ENCODE peak calls at places on chromosomes 5 and 9, in eight cellular contexts. N is A549; R is right atrium auricular region; U is BJ; W is AG09309; G is GM23338; X is CD8-positive, alpha-beta T cell; K is mammary epithelial cell. P is an unnamed sample.

GRCh38 chr9:104906441-104907277 is 21.3 kb downstream of the ABCA1 start:
- DNase-seq in N (no peak), R (peak), U (no peak), W (peak), G (no peak), X (no peak), K (peak), P (no peak)

GRCh38 chr5:149618581-149619248 is 37.4 kb downstream of the ARHGEF37 start:
- DNase-seq in N (peak), R (no peak), U (peak), W (no peak), G (peak), X (no peak), K (peak), P (no peak)

GRCh38 chr9:112124156-112124555 is 50.9 kb downstream of the SUSD1 start:
- DNase-seq in N (no peak), R (no peak), U (no peak), W (no peak), G (no peak), X (no peak), K (no peak), P (no peak)

GRCh38 chr9:111937781-111938426 is 41.3 kb downstream of the UGCG start:
- DNase-seq in N (no peak), R (no peak), U (no peak), W (no peak), G (no peak), X (peak), K (peak), P (no peak)

GRCh38 chr5:173554989-173555705 is 61.3 kb downstream of the BOD1 start:
- DNase-seq in N (no peak), R (no peak), U (no peak), W (no peak), G (no peak), X (no peak), K (no peak), P (no peak)

GRCh38 chr9:120832766-120833165 is 10.0 kb downstream of the PSMD5 start:
- DNase-seq in N (no peak), R (no peak), U (no peak), W (no peak), G (no peak), X (no peak), K (no peak), P (no peak)

GRCh38 chr5:139633295-139634027 is 14.7 kb upstream of the CXXC5 start:
- DNase-seq in N (peak), R (peak), U (no peak), W (no peak), G (peak), X (peak), K (peak), P (no peak)

GRCh38 chr5:167696558-167697314 is 594.7 kb upstream of the WWC1 start:
- DNase-seq in N (no peak), R (no peak), U (no peak), W (no peak), G (peak), X (no peak), K (no peak), P (no peak)

GRCh38 chr5:150540615-150541396 is 32.9 kb downstream of the NDST1 start:
- DNase-seq in N (no peak), R (peak), U (peak), W (peak), G (no peak), X (no peak), K (peak), P (peak)

GRCh38 chr9:30478684-30479083 is 1905.8 kb upstream of the ACO1 start:
- DNase-seq in N (no peak), R (no peak), U (no peak), W (no peak), G (no peak), X (no peak), K (no peak), P (no peak)

GRCh38 chr9:122228906-122229837 is at the start of gene LHX6:
- DNase-seq in N (no peak), R (peak), U (no peak), W (no peak), G (peak), X (no peak), K (peak), P (no peak)

GRCh38 chr5:155926011-155926410 is 401.0 kb upstream of the SGCD start:
- DNase-seq in N (no peak), R (no peak), U (no peak), W (no peak), G (no peak), X (no peak), K (no peak), P (peak)

GRCh38 chr5:92849798-92850197 is 731.2 kb downstream of the NR2F1-AS1 start:
- DNase-seq in N (no peak), R (no peak), U (no peak), W (no peak), G (no peak), X (no peak), K (no peak), P (no peak)

GRCh38 chr5:1885476-1885755 is 2.7 kb upstream of the IRX4 start:
- DNase-seq in N (no peak), R (no peak), U (no peak), W (no peak), G (peak), X (no peak), K (peak), P (no peak)

GRCh38 chr5:144352732-144353317 is 182.2 kb downstream of the KCTD16 start:
- DNase-seq in N (no peak), R (no peak), U (no peak), W (no peak), G (no peak), X (no peak), K (no peak), P (no peak)

GRCh38 chr5:120655828-120656435 is 191.8 kb downstream of the PRR16 start:
- DNase-seq in N (peak), R (no peak), U (no peak), W (no peak), G (peak), X (no peak), K (peak), P (no peak)

GRCh38 chr9:27033815-27034403 is 28.4 kb upstream of the LRRC19 start:
- DNase-seq in N (peak), R (peak), U (no peak), W (peak), G (peak), X (peak), K (peak), P (no peak)

GRCh38 chr9:34576943-34577634 is 12.4 kb downstream of the CNTFR start:
- DNase-seq in N (no peak), R (no peak), U (no peak), W (no peak), G (peak), X (no peak), K (no peak), P (no peak)

GRCh38 chr9:34577635-34578240 is 11.8 kb downstream of the CNTFR start:
- DNase-seq in N (no peak), R (no peak), U (no peak), W (no peak), G (peak), X (no peak), K (no peak), P (no peak)

GRCh38 chr9:34579819-34580185 is 9.7 kb downstream of the CNTFR start:
- DNase-seq in N (no peak), R (no peak), U (no peak), W (no peak), G (no peak), X (no peak), K (no peak), P (no peak)

GRCh38 chr9:34579097-34579818 is 10.3 kb downstream of the CNTFR start:
- DNase-seq in N (no peak), R (no peak), U (no peak), W (no peak), G (peak), X (no peak), K (no peak), P (no peak)

GRCh38 chr9:34578241-34579096 is 11.1 kb downstream of the CNTFR start:
- DNase-seq in N (no peak), R (no peak), U (no peak), W (peak), G (peak), X (no peak), K (no peak), P (no peak)
- H3K4me3 ChIP-seq in N (no peak), R (peak), U (no peak), W (no peak), G (peak), X (no peak), K (no peak), P (peak)

DNA sequence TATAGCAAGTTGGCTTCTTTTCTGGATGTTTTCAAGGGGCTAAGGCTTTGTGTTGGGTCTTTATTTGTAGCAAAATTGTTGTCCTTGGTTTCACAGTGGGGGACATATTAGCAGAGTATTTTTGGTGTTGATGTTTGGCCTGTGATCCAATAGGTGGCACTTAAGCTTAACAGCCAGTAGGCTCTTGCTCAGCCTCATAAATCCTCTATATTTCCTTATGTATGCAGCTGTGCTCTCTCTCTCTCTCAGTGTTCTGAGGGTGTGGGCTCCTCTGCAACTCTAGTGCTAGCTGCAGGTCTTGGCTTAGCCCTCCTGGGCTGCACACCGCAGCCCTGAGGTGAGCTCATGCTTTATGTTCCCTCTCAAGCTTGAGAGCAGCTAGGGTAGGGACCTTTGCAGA is 195.0 kb upstream of the GHR start:
- DNase-seq in N (no peak), R (no peak), U (no peak), W (no peak), G (no peak), X (no peak), K (no peak), P (no peak)
- TF ChIP-seq CTCF in N (no peak), R (no peak), U (no peak), W (no peak), G (no peak), X (no peak), K (peak), P (no peak)

GRCh38 chr9:4955836-4956235 is 29.2 kb upstream of the JAK2 start:
- DNase-seq in N (peak), R (no peak), U (no peak), W (no peak), G (no peak), X (no peak), K (peak), P (no peak)
- H3K4me3 ChIP-seq in N (no peak), R (no peak), U (no peak), W (no peak), G (no peak), X (no peak), K (no peak), P (no peak)

GRCh38 chr5:100780376-100780870 is 122.7 kb downstream of the ST8SIA4 start:
- DNase-seq in N (no peak), R (no peak), U (no peak), W (no peak), G (no peak), X (no peak), K (no peak), P (no peak)

GRCh38 chr5:100772548-100772947 is 130.5 kb downstream of the ST8SIA4 start:
- DNase-seq in N (no peak), R (no peak), U (no peak), W (no peak), G (peak), X (no peak), K (no peak), P (no peak)

GRCh38 chr5:100779669-100780375 is 123.3 kb downstream of the ST8SIA4 start:
- DNase-seq in N (no peak), R (peak), U (no peak), W (no peak), G (no peak), X (no peak), K (no peak), P (no peak)

GRCh38 chr5:100776244-100776643 is 126.8 kb downstream of the ST8SIA4 start:
- DNase-seq in N (no peak), R (no peak), U (no peak), W (no peak), G (no peak), X (no peak), K (no peak), P (no peak)

DNA sequence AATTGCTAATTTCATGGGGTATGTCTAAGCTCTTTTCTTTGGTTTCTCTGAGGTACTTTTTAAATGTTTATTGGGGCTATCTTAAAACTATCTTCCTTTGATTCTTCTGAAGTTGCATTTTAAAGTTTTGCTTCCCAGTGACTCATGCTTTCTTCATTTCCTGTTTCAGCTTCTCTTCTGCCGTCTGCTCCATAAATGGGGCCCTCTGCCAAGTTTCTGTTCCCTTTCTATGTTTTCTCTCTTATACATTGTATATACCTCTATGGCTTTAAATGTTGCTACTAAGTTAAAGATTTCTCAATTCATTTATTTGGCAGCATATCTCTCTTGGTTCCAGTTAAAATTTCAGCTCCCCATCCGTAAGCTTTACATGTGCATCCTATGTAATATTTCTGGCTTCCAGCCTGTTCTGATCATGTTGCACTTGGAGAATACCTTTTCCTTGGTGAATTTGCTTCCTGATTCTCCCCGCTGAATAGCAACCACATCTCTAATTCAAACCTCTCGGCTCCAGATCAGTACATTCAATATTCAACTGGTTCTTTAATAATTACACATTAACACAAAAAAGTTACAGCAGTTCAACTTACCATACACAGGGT is 125.3 kb downstream of the ST8SIA4 start:
- DNase-seq in N (no peak), R (no peak), U (peak), W (peak), G (no peak), X (no peak), K (peak), P (peak)
- TF ChIP-seq CTCF in N (no peak), R (no peak), U (no peak), W (no peak), G (no peak), X (no peak), K (no peak), P (no peak)

DNA sequence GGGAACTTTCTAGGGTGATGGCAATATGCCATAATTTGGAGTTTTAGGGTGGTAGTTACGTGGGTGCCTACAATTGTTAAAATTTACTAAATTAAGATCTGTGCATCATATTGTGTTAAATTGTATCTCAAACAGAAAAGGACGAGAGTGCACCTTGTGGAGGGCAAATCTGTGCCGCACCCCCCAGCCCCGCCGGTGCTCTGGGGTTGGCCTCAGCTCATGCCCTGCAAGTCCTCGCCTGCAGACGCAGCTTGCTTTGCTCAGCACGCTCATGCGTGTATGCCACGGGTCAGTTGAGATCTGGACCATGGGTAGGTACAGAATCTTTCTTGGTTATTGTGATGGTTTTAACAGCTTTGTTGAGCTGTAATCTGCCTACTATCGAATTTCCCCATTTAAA is 33.7 kb upstream of the FCN1 start:
- DNase-seq in N (no peak), R (no peak), U (no peak), W (no peak), G (no peak), X (no peak), K (no peak), P (no peak)
- H3K4me3 ChIP-seq in N (no peak), R (no peak), U (no peak), W (no peak), G (no peak), X (no peak), K (no peak), P (no peak)

P was measured in AG04449.